ENCODE peak calls at places on chromosome 14, in ten cellular contexts. One of them, this sample, is unnamed.

GRCh38 chr14:92958373-92959188 is 35.6 kb downstream of the CHGA start:
- DNase-seq in T-helper 2 cell: no peak
- DNase-seq in activated CD4-positive, alpha-beta T cell treated with anti-CD3 and anti-CD28 coated beads, Interleukin-2, amount 10 ng/mL, durations not matched to agents 7 days and 5 days: no peak
- DNase-seq in stimulated activated effector memory CD8-positive, alpha-beta T cell treated with anti-CD3 and anti-CD28 coated beads, Interleukin-12 subunit alpha, Interleukin-12 subunit beta, amount 100 ng/mL, for 72 hours: no peak
- DNase-seq in T-helper 1 cell: no peak
- DNase-seq in activated CD4-positive, CD25-positive, alpha-beta regulatory T cell treated with anti-CD3 and anti-CD28 coated beads, Interleukin-2, amount 50 U/mL, for 72 hours: no peak
- DNase-seq in effector CD4-positive, alpha-beta T cell: no peak
- DNase-seq in HT-29: no peak
- DNase-seq in H7: no peak
- DNase-seq in EL: no peak
- DNase-seq in this sample: no peak

GRCh38 chr14:103891667-103892215 is 36.5 kb upstream of the TDRD9 start:
- DNase-seq in activated CD4-positive, alpha-beta T cell treated with anti-CD3 and anti-CD28 coated beads, Interleukin-2, amount 10 ng/mL, durations not matched to agents 7 days and 5 days: no peak
- DNase-seq in effector CD4-positive, alpha-beta T cell: no peak
- DNase-seq in T-helper 2 cell: no peak
- DNase-seq in stimulated activated effector memory CD8-positive, alpha-beta T cell treated with anti-CD3 and anti-CD28 coated beads, Interleukin-12 subunit alpha, Interleukin-12 subunit beta, amount 100 ng/mL, for 72 hours: no peak
- DNase-seq in HT-29: no peak
- DNase-seq in T-helper 1 cell: no peak
- DNase-seq in EL: no peak
- DNase-seq in activated CD4-positive, CD25-positive, alpha-beta regulatory T cell treated with anti-CD3 and anti-CD28 coated beads, Interleukin-2, amount 50 U/mL, for 72 hours: no peak
- DNase-seq in H7: peak; percentile 37
- DNase-seq in this sample: no peak

GRCh38 chr14:35347323-35348043 is 55.3 kb downstream of the PSMA6 start:
- DNase-seq in stimulated activated effector memory CD8-positive, alpha-beta T cell treated with anti-CD3 and anti-CD28 coated beads, Interleukin-12 subunit alpha, Interleukin-12 subunit beta, amount 100 ng/mL, for 72 hours: no peak
- DNase-seq in HT-29: peak; percentile 74
- DNase-seq in T-helper 1 cell: no peak
- DNase-seq in effector CD4-positive, alpha-beta T cell: no peak
- DNase-seq in activated CD4-positive, alpha-beta T cell treated with anti-CD3 and anti-CD28 coated beads, Interleukin-2, amount 10 ng/mL, durations not matched to agents 7 days and 5 days: no peak
- DNase-seq in activated CD4-positive, CD25-positive, alpha-beta regulatory T cell treated with anti-CD3 and anti-CD28 coated beads, Interleukin-2, amount 50 U/mL, for 72 hours: no peak
- DNase-seq in T-helper 2 cell: no peak
- DNase-seq in H7: peak; percentile 70
- DNase-seq in EL: no peak
- DNase-seq in this sample: no peak

GRCh38 chr14:29755311-29756052 is 172.2 kb downstream of the PRKD1 start:
- DNase-seq in H7: no peak
- DNase-seq in activated CD4-positive, alpha-beta T cell treated with anti-CD3 and anti-CD28 coated beads, Interleukin-2, amount 10 ng/mL, durations not matched to agents 7 days and 5 days: no peak
- DNase-seq in T-helper 1 cell: no peak
- DNase-seq in T-helper 2 cell: no peak
- DNase-seq in activated CD4-positive, CD25-positive, alpha-beta regulatory T cell treated with anti-CD3 and anti-CD28 coated beads, Interleukin-2, amount 50 U/mL, for 72 hours: no peak
- DNase-seq in effector CD4-positive, alpha-beta T cell: no peak
- DNase-seq in stimulated activated effector memory CD8-positive, alpha-beta T cell treated with anti-CD3 and anti-CD28 coated beads, Interleukin-12 subunit alpha, Interleukin-12 subunit beta, amount 100 ng/mL, for 72 hours: no peak
- DNase-seq in HT-29: no peak
- DNase-seq in EL: no peak
- DNase-seq in this sample: no peak

GRCh38 chr14:91509083-91509877 is 830 bp downstream of the PPP4R3A start:
- DNase-seq in T-helper 2 cell: peak; percentile 53
- DNase-seq in stimulated activated effector memory CD8-positive, alpha-beta T cell treated with anti-CD3 and anti-CD28 coated beads, Interleukin-12 subunit alpha, Interleukin-12 subunit beta, amount 100 ng/mL, for 72 hours: peak; percentile 40
- DNase-seq in HT-29: peak; percentile 30
- DNase-seq in EL: peak; percentile 29
- DNase-seq in effector CD4-positive, alpha-beta T cell: peak; percentile 13
- DNase-seq in activated CD4-positive, CD25-positive, alpha-beta regulatory T cell treated with anti-CD3 and anti-CD28 coated beads, Interleukin-2, amount 50 U/mL, for 72 hours: peak; percentile 58
- DNase-seq in H7: peak; percentile 62
- DNase-seq in activated CD4-positive, alpha-beta T cell treated with anti-CD3 and anti-CD28 coated beads, Interleukin-2, amount 10 ng/mL, durations not matched to agents 7 days and 5 days: peak; percentile 42
- DNase-seq in T-helper 1 cell: no peak
- DNase-seq in this sample: no peak

GRCh38 chr14:102544745-102545460 is 35.3 kb upstream of the ANKRD9 start:
- DNase-seq in EL: no peak
- DNase-seq in HT-29: no peak
- DNase-seq in T-helper 2 cell: peak; percentile 37
- DNase-seq in effector CD4-positive, alpha-beta T cell: no peak
- DNase-seq in H7: peak; percentile 81
- DNase-seq in activated CD4-positive, alpha-beta T cell treated with anti-CD3 and anti-CD28 coated beads, Interleukin-2, amount 10 ng/mL, durations not matched to agents 7 days and 5 days: peak; percentile 50
- DNase-seq in T-helper 1 cell: no peak
- DNase-seq in activated CD4-positive, CD25-positive, alpha-beta regulatory T cell treated with anti-CD3 and anti-CD28 coated beads, Interleukin-2, amount 50 U/mL, for 72 hours: no peak
- DNase-seq in stimulated activated effector memory CD8-positive, alpha-beta T cell treated with anti-CD3 and anti-CD28 coated beads, Interleukin-12 subunit alpha, Interleukin-12 subunit beta, amount 100 ng/mL, for 72 hours: no peak
- DNase-seq in this sample: no peak

GRCh38 chr14:91872517-91873470 is 5.5 kb upstream of the TC2N start:
- DNase-seq in T-helper 1 cell: peak; percentile 65
- DNase-seq in activated CD4-positive, alpha-beta T cell treated with anti-CD3 and anti-CD28 coated beads, Interleukin-2, amount 10 ng/mL, durations not matched to agents 7 days and 5 days: peak; percentile 70
- DNase-seq in T-helper 2 cell: peak; percentile 66
- DNase-seq in effector CD4-positive, alpha-beta T cell: peak; percentile 59
- DNase-seq in activated CD4-positive, CD25-positive, alpha-beta regulatory T cell treated with anti-CD3 and anti-CD28 coated beads, Interleukin-2, amount 50 U/mL, for 72 hours: no peak
- DNase-seq in EL: no peak
- DNase-seq in HT-29: peak; percentile 86
- DNase-seq in stimulated activated effector memory CD8-positive, alpha-beta T cell treated with anti-CD3 and anti-CD28 coated beads, Interleukin-12 subunit alpha, Interleukin-12 subunit beta, amount 100 ng/mL, for 72 hours: no peak
- DNase-seq in H7: no peak
- DNase-seq in this sample: peak; percentile 89

GRCh38 chr14:53192023-53192422 is 38.9 kb upstream of the DDHD1 start:
- DNase-seq in stimulated activated effector memory CD8-positive, alpha-beta T cell treated with anti-CD3 and anti-CD28 coated beads, Interleukin-12 subunit alpha, Interleukin-12 subunit beta, amount 100 ng/mL, for 72 hours: no peak
- DNase-seq in activated CD4-positive, CD25-positive, alpha-beta regulatory T cell treated with anti-CD3 and anti-CD28 coated beads, Interleukin-2, amount 50 U/mL, for 72 hours: no peak
- DNase-seq in T-helper 1 cell: no peak
- DNase-seq in H7: no peak
- DNase-seq in EL: no peak
- DNase-seq in T-helper 2 cell: no peak
- DNase-seq in activated CD4-positive, alpha-beta T cell treated with anti-CD3 and anti-CD28 coated beads, Interleukin-2, amount 10 ng/mL, durations not matched to agents 7 days and 5 days: no peak
- DNase-seq in HT-29: no peak
- DNase-seq in effector CD4-positive, alpha-beta T cell: no peak
- DNase-seq in this sample: peak; percentile 46

GRCh38 chr14:52190532-52190931 is 77.0 kb upstream of the PTGDR start:
- DNase-seq in EL: no peak
- DNase-seq in HT-29: no peak
- DNase-seq in stimulated activated effector memory CD8-positive, alpha-beta T cell treated with anti-CD3 and anti-CD28 coated beads, Interleukin-12 subunit alpha, Interleukin-12 subunit beta, amount 100 ng/mL, for 72 hours: no peak
- DNase-seq in effector CD4-positive, alpha-beta T cell: no peak
- DNase-seq in H7: no peak
- DNase-seq in T-helper 1 cell: no peak
- DNase-seq in activated CD4-positive, CD25-positive, alpha-beta regulatory T cell treated with anti-CD3 and anti-CD28 coated beads, Interleukin-2, amount 50 U/mL, for 72 hours: no peak
- DNase-seq in T-helper 2 cell: no peak
- DNase-seq in activated CD4-positive, alpha-beta T cell treated with anti-CD3 and anti-CD28 coated beads, Interleukin-2, amount 10 ng/mL, durations not matched to agents 7 days and 5 days: no peak
- DNase-seq in this sample: peak; percentile 8

GRCh38 chr14:61372842-61373555 is 51.6 kb downstream of the PRKCH start:
- DNase-seq in HT-29: no peak
- DNase-seq in T-helper 2 cell: no peak
- DNase-seq in EL: no peak
- DNase-seq in T-helper 1 cell: no peak
- DNase-seq in activated CD4-positive, CD25-positive, alpha-beta regulatory T cell treated with anti-CD3 and anti-CD28 coated beads, Interleukin-2, amount 50 U/mL, for 72 hours: no peak
- DNase-seq in effector CD4-positive, alpha-beta T cell: no peak
- DNase-seq in H7: no peak
- DNase-seq in activated CD4-positive, alpha-beta T cell treated with anti-CD3 and anti-CD28 coated beads, Interleukin-2, amount 10 ng/mL, durations not matched to agents 7 days and 5 days: no peak
- DNase-seq in stimulated activated effector memory CD8-positive, alpha-beta T cell treated with anti-CD3 and anti-CD28 coated beads, Interleukin-12 subunit alpha, Interleukin-12 subunit beta, amount 100 ng/mL, for 72 hours: no peak
- DNase-seq in this sample: no peak

GRCh38 chr14:24774167-24774915 is 140.4 kb upstream of the GZMB start:
- DNase-seq in effector CD4-positive, alpha-beta T cell: no peak
- DNase-seq in EL: no peak
- DNase-seq in activated CD4-positive, alpha-beta T cell treated with anti-CD3 and anti-CD28 coated beads, Interleukin-2, amount 10 ng/mL, durations not matched to agents 7 days and 5 days: no peak
- DNase-seq in stimulated activated effector memory CD8-positive, alpha-beta T cell treated with anti-CD3 and anti-CD28 coated beads, Interleukin-12 subunit alpha, Interleukin-12 subunit beta, amount 100 ng/mL, for 72 hours: no peak
- DNase-seq in H7: no peak
- DNase-seq in HT-29: no peak
- DNase-seq in T-helper 1 cell: no peak
- DNase-seq in T-helper 2 cell: no peak
- DNase-seq in activated CD4-positive, CD25-positive, alpha-beta regulatory T cell treated with anti-CD3 and anti-CD28 coated beads, Interleukin-2, amount 50 U/mL, for 72 hours: no peak
- DNase-seq in this sample: no peak

GRCh38 chr14:51454351-51454750 is 197.4 kb upstream of the FRMD6 start:
- DNase-seq in effector CD4-positive, alpha-beta T cell: no peak
- DNase-seq in EL: no peak
- DNase-seq in T-helper 1 cell: no peak
- DNase-seq in activated CD4-positive, alpha-beta T cell treated with anti-CD3 and anti-CD28 coated beads, Interleukin-2, amount 10 ng/mL, durations not matched to agents 7 days and 5 days: no peak
- DNase-seq in HT-29: no peak
- DNase-seq in H7: no peak
- DNase-seq in stimulated activated effector memory CD8-positive, alpha-beta T cell treated with anti-CD3 and anti-CD28 coated beads, Interleukin-12 subunit alpha, Interleukin-12 subunit beta, amount 100 ng/mL, for 72 hours: no peak
- DNase-seq in T-helper 2 cell: no peak
- DNase-seq in activated CD4-positive, CD25-positive, alpha-beta regulatory T cell treated with anti-CD3 and anti-CD28 coated beads, Interleukin-2, amount 50 U/mL, for 72 hours: no peak
- DNase-seq in this sample: no peak

GRCh38 chr14:95394981-95395737 is 75.5 kb upstream of the CLMN start:
- DNase-seq in EL: no peak
- DNase-seq in effector CD4-positive, alpha-beta T cell: no peak
- DNase-seq in T-helper 1 cell: no peak
- DNase-seq in HT-29: no peak
- DNase-seq in stimulated activated effector memory CD8-positive, alpha-beta T cell treated with anti-CD3 and anti-CD28 coated beads, Interleukin-12 subunit alpha, Interleukin-12 subunit beta, amount 100 ng/mL, for 72 hours: no peak
- DNase-seq in T-helper 2 cell: no peak
- DNase-seq in activated CD4-positive, alpha-beta T cell treated with anti-CD3 and anti-CD28 coated beads, Interleukin-2, amount 10 ng/mL, durations not matched to agents 7 days and 5 days: no peak
- DNase-seq in H7: no peak
- DNase-seq in activated CD4-positive, CD25-positive, alpha-beta regulatory T cell treated with anti-CD3 and anti-CD28 coated beads, Interleukin-2, amount 50 U/mL, for 72 hours: no peak
- DNase-seq in this sample: peak; percentile 85

GRCh38 chr14:59067135-59067894 is 121.2 kb upstream of the DAAM1 start:
- DNase-seq in H7: no peak
- DNase-seq in effector CD4-positive, alpha-beta T cell: no peak
- DNase-seq in activated CD4-positive, alpha-beta T cell treated with anti-CD3 and anti-CD28 coated beads, Interleukin-2, amount 10 ng/mL, durations not matched to agents 7 days and 5 days: no peak
- DNase-seq in EL: no peak
- DNase-seq in activated CD4-positive, CD25-positive, alpha-beta regulatory T cell treated with anti-CD3 and anti-CD28 coated beads, Interleukin-2, amount 50 U/mL, for 72 hours: no peak
- DNase-seq in T-helper 1 cell: no peak
- DNase-seq in stimulated activated effector memory CD8-positive, alpha-beta T cell treated with anti-CD3 and anti-CD28 coated beads, Interleukin-12 subunit alpha, Interleukin-12 subunit beta, amount 100 ng/mL, for 72 hours: no peak
- DNase-seq in T-helper 2 cell: no peak
- DNase-seq in HT-29: no peak
- DNase-seq in this sample: no peak

GRCh38 chr14:69133206-69134125 is 19.5 kb downstream of the DCAF5 start:
- DNase-seq in H7: no peak
- DNase-seq in activated CD4-positive, CD25-positive, alpha-beta regulatory T cell treated with anti-CD3 and anti-CD28 coated beads, Interleukin-2, amount 50 U/mL, for 72 hours: no peak
- DNase-seq in HT-29: no peak
- DNase-seq in T-helper 1 cell: no peak
- DNase-seq in stimulated activated effector memory CD8-positive, alpha-beta T cell treated with anti-CD3 and anti-CD28 coated beads, Interleukin-12 subunit alpha, Interleukin-12 subunit beta, amount 100 ng/mL, for 72 hours: no peak
- DNase-seq in EL: peak; percentile 73
- DNase-seq in activated CD4-positive, alpha-beta T cell treated with anti-CD3 and anti-CD28 coated beads, Interleukin-2, amount 10 ng/mL, durations not matched to agents 7 days and 5 days: no peak
- DNase-seq in T-helper 2 cell: no peak
- DNase-seq in effector CD4-positive, alpha-beta T cell: no peak
- DNase-seq in this sample: peak; percentile 70

GRCh38 chr14:104804481-104805325 is 3.8 kb downstream of the ZBTB42 start:
- DNase-seq in HT-29: no peak
- DNase-seq in activated CD4-positive, alpha-beta T cell treated with anti-CD3 and anti-CD28 coated beads, Interleukin-2, amount 10 ng/mL, durations not matched to agents 7 days and 5 days: no peak
- DNase-seq in stimulated activated effector memory CD8-positive, alpha-beta T cell treated with anti-CD3 and anti-CD28 coated beads, Interleukin-12 subunit alpha, Interleukin-12 subunit beta, amount 100 ng/mL, for 72 hours: no peak
- DNase-seq in EL: no peak
- DNase-seq in T-helper 2 cell: no peak
- DNase-seq in activated CD4-positive, CD25-positive, alpha-beta regulatory T cell treated with anti-CD3 and anti-CD28 coated beads, Interleukin-2, amount 50 U/mL, for 72 hours: no peak
- DNase-seq in T-helper 1 cell: no peak
- DNase-seq in H7: no peak
- DNase-seq in effector CD4-positive, alpha-beta T cell: no peak
- DNase-seq in this sample: no peak

GRCh38 chr14:95505030-95505589 is 11.3 kb downstream of the SYNE3 start:
- DNase-seq in T-helper 2 cell: no peak
- DNase-seq in stimulated activated effector memory CD8-positive, alpha-beta T cell treated with anti-CD3 and anti-CD28 coated beads, Interleukin-12 subunit alpha, Interleukin-12 subunit beta, amount 100 ng/mL, for 72 hours: no peak
- DNase-seq in H7: no peak
- DNase-seq in EL: no peak
- DNase-seq in effector CD4-positive, alpha-beta T cell: no peak
- DNase-seq in HT-29: no peak
- DNase-seq in activated CD4-positive, CD25-positive, alpha-beta regulatory T cell treated with anti-CD3 and anti-CD28 coated beads, Interleukin-2, amount 50 U/mL, for 72 hours: no peak
- DNase-seq in T-helper 1 cell: no peak
- DNase-seq in activated CD4-positive, alpha-beta T cell treated with anti-CD3 and anti-CD28 coated beads, Interleukin-2, amount 10 ng/mL, durations not matched to agents 7 days and 5 days: no peak
- DNase-seq in this sample: no peak

GRCh38 chr14:63596998-63597658 is 44.5 kb downstream of the WDR89 start:
- DNase-seq in T-helper 1 cell: no peak
- DNase-seq in activated CD4-positive, CD25-positive, alpha-beta regulatory T cell treated with anti-CD3 and anti-CD28 coated beads, Interleukin-2, amount 50 U/mL, for 72 hours: no peak
- DNase-seq in effector CD4-positive, alpha-beta T cell: no peak
- DNase-seq in T-helper 2 cell: no peak
- DNase-seq in H7: no peak
- DNase-seq in activated CD4-positive, alpha-beta T cell treated with anti-CD3 and anti-CD28 coated beads, Interleukin-2, amount 10 ng/mL, durations not matched to agents 7 days and 5 days: no peak
- DNase-seq in HT-29: no peak
- DNase-seq in EL: no peak
- DNase-seq in stimulated activated effector memory CD8-positive, alpha-beta T cell treated with anti-CD3 and anti-CD28 coated beads, Interleukin-12 subunit alpha, Interleukin-12 subunit beta, amount 100 ng/mL, for 72 hours: no peak
- DNase-seq in this sample: no peak

GRCh38 chr14:44279357-44279756 is 227.7 kb downstream of the FSCB start:
- DNase-seq in T-helper 1 cell: no peak
- DNase-seq in T-helper 2 cell: no peak
- DNase-seq in activated CD4-positive, alpha-beta T cell treated with anti-CD3 and anti-CD28 coated beads, Interleukin-2, amount 10 ng/mL, durations not matched to agents 7 days and 5 days: no peak
- DNase-seq in stimulated activated effector memory CD8-positive, alpha-beta T cell treated with anti-CD3 and anti-CD28 coated beads, Interleukin-12 subunit alpha, Interleukin-12 subunit beta, amount 100 ng/mL, for 72 hours: no peak
- DNase-seq in effector CD4-positive, alpha-beta T cell: no peak
- DNase-seq in activated CD4-positive, CD25-positive, alpha-beta regulatory T cell treated with anti-CD3 and anti-CD28 coated beads, Interleukin-2, amount 50 U/mL, for 72 hours: no peak
- DNase-seq in H7: no peak
- DNase-seq in HT-29: no peak
- DNase-seq in EL: no peak
- DNase-seq in this sample: no peak

GRCh38 chr14:106518054-106518943 is 991.9 kb downstream of the TMEM121 start:
- DNase-seq in H7: no peak
- DNase-seq in T-helper 1 cell: peak; percentile 72
- DNase-seq in activated CD4-positive, CD25-positive, alpha-beta regulatory T cell treated with anti-CD3 and anti-CD28 coated beads, Interleukin-2, amount 50 U/mL, for 72 hours: peak; percentile 75
- DNase-seq in HT-29: peak; percentile 15
- DNase-seq in activated CD4-positive, alpha-beta T cell treated with anti-CD3 and anti-CD28 coated beads, Interleukin-2, amount 10 ng/mL, durations not matched to agents 7 days and 5 days: peak; percentile 88
- DNase-seq in T-helper 2 cell: peak; percentile 70
- DNase-seq in stimulated activated effector memory CD8-positive, alpha-beta T cell treated with anti-CD3 and anti-CD28 coated beads, Interleukin-12 subunit alpha, Interleukin-12 subunit beta, amount 100 ng/mL, for 72 hours: peak; percentile 70
- DNase-seq in EL: no peak
- DNase-seq in effector CD4-positive, alpha-beta T cell: peak; percentile 73
- DNase-seq in this sample: no peak

GRCh38 chr14:69316449-69317391 is 56.8 kb downstream of the GALNT16 start:
- DNase-seq in T-helper 1 cell: no peak
- DNase-seq in EL: peak; percentile 98
- DNase-seq in HT-29: peak; percentile 0
- DNase-seq in T-helper 2 cell: no peak
- DNase-seq in effector CD4-positive, alpha-beta T cell: no peak
- DNase-seq in activated CD4-positive, alpha-beta T cell treated with anti-CD3 and anti-CD28 coated beads, Interleukin-2, amount 10 ng/mL, durations not matched to agents 7 days and 5 days: no peak
- DNase-seq in activated CD4-positive, CD25-positive, alpha-beta regulatory T cell treated with anti-CD3 and anti-CD28 coated beads, Interleukin-2, amount 50 U/mL, for 72 hours: no peak
- DNase-seq in stimulated activated effector memory CD8-positive, alpha-beta T cell treated with anti-CD3 and anti-CD28 coated beads, Interleukin-12 subunit alpha, Interleukin-12 subunit beta, amount 100 ng/mL, for 72 hours: no peak
- DNase-seq in H7: peak; percentile 44
- DNase-seq in this sample: peak; percentile 99

GRCh38 chr14:99687284-99688209 is 3.4 kb downstream of the CYP46A1 start:
- DNase-seq in H7: peak; percentile 90
- DNase-seq in T-helper 1 cell: peak; percentile 17
- DNase-seq in EL: no peak
- DNase-seq in T-helper 2 cell: peak; percentile 24
- DNase-seq in effector CD4-positive, alpha-beta T cell: no peak
- DNase-seq in stimulated activated effector memory CD8-positive, alpha-beta T cell treated with anti-CD3 and anti-CD28 coated beads, Interleukin-12 subunit alpha, Interleukin-12 subunit beta, amount 100 ng/mL, for 72 hours: no peak
- DNase-seq in HT-29: peak; percentile 17
- DNase-seq in activated CD4-positive, CD25-positive, alpha-beta regulatory T cell treated with anti-CD3 and anti-CD28 coated beads, Interleukin-2, amount 50 U/mL, for 72 hours: no peak
- DNase-seq in activated CD4-positive, alpha-beta T cell treated with anti-CD3 and anti-CD28 coated beads, Interleukin-2, amount 10 ng/mL, durations not matched to agents 7 days and 5 days: peak; percentile 24
- DNase-seq in this sample: no peak

GRCh38 chr14:89720076-89720687 is 234.3 kb downstream of the EFCAB11 start:
- DNase-seq in effector CD4-positive, alpha-beta T cell: no peak
- DNase-seq in T-helper 2 cell: peak; percentile 83
- DNase-seq in activated CD4-positive, alpha-beta T cell treated with anti-CD3 and anti-CD28 coated beads, Interleukin-2, amount 10 ng/mL, durations not matched to agents 7 days and 5 days: peak; percentile 38
- DNase-seq in HT-29: no peak
- DNase-seq in T-helper 1 cell: no peak
- DNase-seq in H7: no peak
- DNase-seq in EL: no peak
- DNase-seq in activated CD4-positive, CD25-positive, alpha-beta regulatory T cell treated with anti-CD3 and anti-CD28 coated beads, Interleukin-2, amount 50 U/mL, for 72 hours: no peak
- DNase-seq in stimulated activated effector memory CD8-positive, alpha-beta T cell treated with anti-CD3 and anti-CD28 coated beads, Interleukin-12 subunit alpha, Interleukin-12 subunit beta, amount 100 ng/mL, for 72 hours: no peak
- DNase-seq in this sample: no peak

GRCh38 chr14:33679461-33680225 is 271.2 kb downstream of the EGLN3 start:
- DNase-seq in stimulated activated effector memory CD8-positive, alpha-beta T cell treated with anti-CD3 and anti-CD28 coated beads, Interleukin-12 subunit alpha, Interleukin-12 subunit beta, amount 100 ng/mL, for 72 hours: no peak
- DNase-seq in H7: no peak
- DNase-seq in activated CD4-positive, CD25-positive, alpha-beta regulatory T cell treated with anti-CD3 and anti-CD28 coated beads, Interleukin-2, amount 50 U/mL, for 72 hours: no peak
- DNase-seq in T-helper 2 cell: no peak
- DNase-seq in T-helper 1 cell: no peak
- DNase-seq in activated CD4-positive, alpha-beta T cell treated with anti-CD3 and anti-CD28 coated beads, Interleukin-2, amount 10 ng/mL, durations not matched to agents 7 days and 5 days: no peak
- DNase-seq in effector CD4-positive, alpha-beta T cell: no peak
- DNase-seq in HT-29: no peak
- DNase-seq in EL: peak; percentile 95
- DNase-seq in this sample: peak; percentile 75

GRCh38 chr14:24277606-24278321 is 6.4 kb upstream of the RABGGTA start:
- DNase-seq in EL: no peak
- DNase-seq in T-helper 2 cell: no peak
- DNase-seq in H7: no peak
- DNase-seq in activated CD4-positive, CD25-positive, alpha-beta regulatory T cell treated with anti-CD3 and anti-CD28 coated beads, Interleukin-2, amount 50 U/mL, for 72 hours: no peak
- DNase-seq in activated CD4-positive, alpha-beta T cell treated with anti-CD3 and anti-CD28 coated beads, Interleukin-2, amount 10 ng/mL, durations not matched to agents 7 days and 5 days: no peak
- DNase-seq in effector CD4-positive, alpha-beta T cell: no peak
- DNase-seq in HT-29: no peak
- DNase-seq in T-helper 1 cell: no peak
- DNase-seq in stimulated activated effector memory CD8-positive, alpha-beta T cell treated with anti-CD3 and anti-CD28 coated beads, Interleukin-12 subunit alpha, Interleukin-12 subunit beta, amount 100 ng/mL, for 72 hours: no peak
- DNase-seq in this sample: no peak

GRCh38 chr14:34450542-34450915 is 11.5 kb downstream of the SPTSSA start:
- DNase-seq in activated CD4-positive, alpha-beta T cell treated with anti-CD3 and anti-CD28 coated beads, Interleukin-2, amount 10 ng/mL, durations not matched to agents 7 days and 5 days: no peak
- DNase-seq in EL: no peak
- DNase-seq in T-helper 2 cell: no peak
- DNase-seq in stimulated activated effector memory CD8-positive, alpha-beta T cell treated with anti-CD3 and anti-CD28 coated beads, Interleukin-12 subunit alpha, Interleukin-12 subunit beta, amount 100 ng/mL, for 72 hours: no peak
- DNase-seq in T-helper 1 cell: no peak
- DNase-seq in HT-29: peak; percentile 45
- DNase-seq in H7: no peak
- DNase-seq in activated CD4-positive, CD25-positive, alpha-beta regulatory T cell treated with anti-CD3 and anti-CD28 coated beads, Interleukin-2, amount 50 U/mL, for 72 hours: no peak
- DNase-seq in effector CD4-positive, alpha-beta T cell: no peak
- DNase-seq in this sample: no peak

GRCh38 chr14:30706704-30707103 is 84.6 kb downstream of the SCFD1 start:
- DNase-seq in activated CD4-positive, alpha-beta T cell treated with anti-CD3 and anti-CD28 coated beads, Interleukin-2, amount 10 ng/mL, durations not matched to agents 7 days and 5 days: no peak
- DNase-seq in effector CD4-positive, alpha-beta T cell: no peak
- DNase-seq in activated CD4-positive, CD25-positive, alpha-beta regulatory T cell treated with anti-CD3 and anti-CD28 coated beads, Interleukin-2, amount 50 U/mL, for 72 hours: no peak
- DNase-seq in HT-29: no peak
- DNase-seq in H7: no peak
- DNase-seq in stimulated activated effector memory CD8-positive, alpha-beta T cell treated with anti-CD3 and anti-CD28 coated beads, Interleukin-12 subunit alpha, Interleukin-12 subunit beta, amount 100 ng/mL, for 72 hours: no peak
- DNase-seq in T-helper 2 cell: no peak
- DNase-seq in T-helper 1 cell: no peak
- DNase-seq in EL: no peak
- DNase-seq in this sample: no peak

GRCh38 chr14:102452302-102452701 is 57.3 kb downstream of the ANKRD9 start:
- DNase-seq in activated CD4-positive, CD25-positive, alpha-beta regulatory T cell treated with anti-CD3 and anti-CD28 coated beads, Interleukin-2, amount 50 U/mL, for 72 hours: no peak
- DNase-seq in T-helper 2 cell: no peak
- DNase-seq in H7: no peak
- DNase-seq in HT-29: no peak
- DNase-seq in activated CD4-positive, alpha-beta T cell treated with anti-CD3 and anti-CD28 coated beads, Interleukin-2, amount 10 ng/mL, durations not matched to agents 7 days and 5 days: no peak
- DNase-seq in EL: no peak
- DNase-seq in T-helper 1 cell: no peak
- DNase-seq in stimulated activated effector memory CD8-positive, alpha-beta T cell treated with anti-CD3 and anti-CD28 coated beads, Interleukin-12 subunit alpha, Interleukin-12 subunit beta, amount 100 ng/mL, for 72 hours: no peak
- DNase-seq in effector CD4-positive, alpha-beta T cell: no peak
- DNase-seq in this sample: no peak